ENCODE peak calls at places on chromosomes 7 and 10, in seven cellular contexts. T is H1, F is HCT116, H is K562, Z is HepG2, L is GM12878, O is SK-N-SH. C is an unnamed sample.

GRCh38 chr10:70722820-70723424 is 50.6 kb downstream of the ADAMTS14 start:
- DNase-seq in T (no peak), F (peak), H (no peak), Z (no peak), L (no peak), O (no peak), C (no peak)

GRCh38 chr7:157440346-157441022 is 103.7 kb downstream of the DNAJB6 start:
- DNase-seq in T (no peak), F (no peak), H (no peak), Z (no peak), L (no peak), O (no peak), C (no peak)

GRCh38 chr7:106462914-106463482 is 178.2 kb upstream of the NAMPT start:
- DNase-seq in T (no peak), F (no peak), H (no peak), Z (no peak), L (no peak), O (no peak), C (no peak)

GRCh38 chr7:28608766-28609165 is 196.4 kb downstream of the CREB5 start:
- DNase-seq in T (no peak), F (no peak), H (no peak), Z (no peak), L (no peak), O (no peak), C (no peak)

GRCh38 chr7:17095001-17095574 is 203.4 kb upstream of the AHR start:
- DNase-seq in T (no peak), F (no peak), H (no peak), Z (no peak), L (no peak), O (no peak), C (peak)

GRCh38 chr10:55263327-55263726 is 462.3 kb upstream of the PCDH15 start:
- DNase-seq in T (no peak), F (no peak), H (no peak), Z (no peak), L (no peak), O (no peak), C (peak)

GRCh38 chr7:28346972-28347371 is 65.3 kb upstream of the CREB5 start:
- DNase-seq in T (no peak), F (no peak), H (no peak), Z (no peak), L (no peak), O (no peak), C (no peak)

GRCh38 chr7:5417106-5418071 is 6.2 kb downstream of the TNRC18 start:
- DNase-seq in T (no peak), F (no peak), H (no peak), Z (no peak), L (no peak), O (no peak), C (peak)

GRCh38 chr10:51602326-51602725 is 97.1 kb downstream of the CSTF2T start:
- DNase-seq in T (no peak), F (no peak), H (no peak), Z (no peak), L (no peak), O (no peak), C (no peak)

GRCh38 chr7:126727930-126728331 is 524.8 kb downstream of the GRM8 start:
- DNase-seq in T (no peak), F (no peak), H (peak), Z (no peak), L (no peak), O (no peak), C (no peak)

GRCh38 chr10:4883079-4883739 is 57.2 kb downstream of the AKR1E2 start:
- DNase-seq in T (no peak), F (no peak), H (peak), Z (peak), L (no peak), O (no peak), C (no peak)

GRCh38 chr7:99137418-99138180 is 6.3 kb downstream of the SMURF1 start:
- DNase-seq in T (peak), F (no peak), H (no peak), Z (no peak), L (no peak), O (peak), C (no peak)

GRCh38 chr7:113062499-113062898 is 24.1 kb downstream of the GPR85 start:
- DNase-seq in T (no peak), F (no peak), H (no peak), Z (no peak), L (no peak), O (no peak), C (no peak)
- TF ChIP-seq JUND in T (no peak), F (no peak), H (no peak), Z (no peak), L (no peak), O (no peak), C (no peak)

GRCh38 chr7:37541810-37542443 is 93.3 kb upstream of the ELMO1 start:
- DNase-seq in T (no peak), F (no peak), H (no peak), Z (no peak), L (peak), O (no peak), C (no peak)
- TF ChIP-seq JUND in T (no peak), F (no peak), H (no peak), Z (no peak), L (no peak), O (no peak), C (no peak)

GRCh38 chr10:69388488-69388887 is 28.2 kb downstream of the TACR2 start:
- DNase-seq in T (no peak), F (no peak), H (no peak), Z (no peak), L (no peak), O (no peak), C (no peak)

GRCh38 chr10:69389827-69390490 is 26.8 kb downstream of the TACR2 start:
- DNase-seq in T (no peak), F (no peak), H (peak), Z (no peak), L (no peak), O (no peak), C (peak)

GRCh38 chr10:69392481-69393000 is 24.2 kb downstream of the TACR2 start:
- DNase-seq in T (peak), F (peak), H (peak), Z (peak), L (peak), O (peak), C (peak)

GRCh38 chr10:69394020-69394419 is 22.7 kb downstream of the TACR2 start:
- DNase-seq in T (no peak), F (no peak), H (no peak), Z (no peak), L (no peak), O (no peak), C (no peak)

GRCh38 chr10:69391158-69391557 is 25.6 kb downstream of the TACR2 start:
- DNase-seq in T (no peak), F (no peak), H (no peak), Z (no peak), L (no peak), O (no peak), C (no peak)
- TF ChIP-seq JUND in T (no peak), F (no peak), H (no peak), Z (no peak), L (no peak), O (no peak), C (no peak)

GRCh38 chr7:12025246-12025645 is 185.8 kb upstream of the TMEM106B start:
- DNase-seq in T (no peak), F (no peak), H (no peak), Z (no peak), L (no peak), O (no peak), C (no peak)
- TF ChIP-seq JUND in T (no peak), F (no peak), H (no peak), Z (no peak), L (no peak), O (no peak), C (no peak)

GRCh38 chr7:91892821-91893340 is 12.4 kb upstream of the MTERF1 start:
- DNase-seq in T (no peak), F (peak), H (no peak), Z (no peak), L (no peak), O (no peak), C (no peak)
- TF ChIP-seq JUND in T (peak), F (peak), H (no peak), Z (no peak), L (no peak), O (no peak), C (no peak)

DNA sequence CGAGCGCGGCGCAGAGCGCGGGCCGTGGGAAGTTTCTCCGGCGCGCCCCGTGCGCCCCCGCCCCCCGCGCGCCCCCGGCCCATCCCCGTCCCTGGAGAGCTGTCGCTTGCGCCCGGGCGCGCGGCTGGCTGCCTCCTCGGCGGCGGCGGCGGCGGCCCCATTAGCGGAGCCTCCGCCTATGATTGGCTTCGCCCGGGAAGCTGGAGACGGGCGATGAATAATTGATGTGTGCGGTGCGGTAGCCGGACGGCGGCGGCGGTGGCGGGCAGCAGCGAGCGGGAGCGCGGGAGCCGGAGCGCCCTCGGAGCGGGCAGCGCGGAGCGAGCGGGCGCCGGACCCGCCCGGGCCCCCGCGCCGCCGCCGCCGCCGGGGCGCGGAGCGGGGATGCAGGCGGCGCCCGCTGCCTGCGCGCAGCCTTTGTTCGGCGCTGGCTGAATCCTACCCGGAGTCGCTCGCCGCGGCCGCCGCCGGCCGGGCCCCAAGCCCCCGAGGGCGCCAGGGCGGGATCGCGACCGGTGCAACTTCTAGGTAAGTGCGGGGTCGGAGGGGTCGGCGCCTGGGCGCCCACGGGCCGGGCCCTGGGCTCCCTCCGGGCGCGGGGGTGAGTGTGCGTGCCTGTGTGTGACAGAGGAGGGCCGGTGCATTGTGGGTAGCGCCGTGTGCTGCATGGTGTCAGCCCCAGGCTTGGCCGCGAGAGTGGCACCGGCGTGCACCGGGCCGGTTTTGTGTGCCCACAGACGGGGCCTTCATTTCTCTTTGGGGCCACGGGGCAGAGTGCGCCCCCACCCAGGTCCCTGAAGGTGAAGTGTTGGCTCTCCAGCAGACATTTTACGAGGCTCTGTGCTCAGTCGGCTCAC is 103.8 kb upstream of the PPIF start:
- DNase-seq in T (no peak), F (no peak), H (no peak), Z (no peak), L (no peak), O (peak), C (peak)
- TF ChIP-seq JUND in T (no peak), F (no peak), H (no peak), Z (no peak), L (no peak), O (no peak), C (no peak)

GRCh38 chr10:132780356-132780755 is 5.6 kb downstream of the NKX6-2 start:
- DNase-seq in T (no peak), F (no peak), H (no peak), Z (no peak), L (no peak), O (no peak), C (no peak)
- TF ChIP-seq JUND in T (no peak), F (no peak), H (no peak), Z (no peak), L (no peak), O (no peak), C (no peak)

GRCh38 chr10:110709444-110709828 is 65.3 kb downstream of the RBM20 start:
- DNase-seq in T (no peak), F (no peak), H (no peak), Z (no peak), L (no peak), O (no peak), C (no peak)
- TF ChIP-seq JUND in T (no peak), F (no peak), H (no peak), Z (no peak), L (no peak), O (no peak), C (no peak)

GRCh38 chr7:42736931-42737330 is 174.9 kb downstream of the C7orf25 start:
- DNase-seq in T (no peak), F (no peak), H (no peak), Z (no peak), L (no peak), O (no peak), C (peak)
- TF ChIP-seq JUND in T (no peak), F (no peak), H (no peak), Z (no peak), L (no peak), O (no peak), C (no peak)

C was measured in T47D.